ENCODE peak calls at places on chromosomes 13 and 19, in eight cellular contexts. Y is fibroblast of lung, T is astrocyte of the spinal cord, R is AG20443, P is neural progenitor cell, I is fibroblast of villous mesenchyme, M is progenitor cell of endocrine pancreas, V is A172. W is an unnamed sample.
A peak's percentile ranks its signal among the peaks of the same experiment; 100 is the strongest.

GRCh38 chr19:18399008-18399407 is 1.6 kb upstream of the LRRC25 start:
- DNase-seq in Y (peak; percentile 76), T (no peak), R (peak; percentile 65), P (no peak), I (peak; percentile 63), M (no peak), V (peak; percentile 71), W (no peak)

GRCh38 chr13:111556496-111556895 is 236.1 kb downstream of the TEX29 start:
- DNase-seq in Y (no peak), T (no peak), R (no peak), P (no peak), I (no peak), M (no peak), V (no peak), W (no peak)

GRCh38 chr19:49924004-49924880 is 4.8 kb upstream of the ATF5 start:
- DNase-seq in Y (no peak), T (no peak), R (no peak), P (no peak), I (no peak), M (no peak), V (no peak), W (no peak)

GRCh38 chr13:113060557-113061270 is 44.9 kb upstream of the F7 start:
- DNase-seq in Y (no peak), T (no peak), R (no peak), P (no peak), I (no peak), M (no peak), V (no peak), W (no peak)

GRCh38 chr13:41053384-41053826 is 7.9 kb upstream of the WBP4 start:
- DNase-seq in Y (no peak), T (no peak), R (peak; percentile 38), P (no peak), I (peak; percentile 85), M (no peak), V (no peak), W (peak; percentile 27)

GRCh38 chr13:24718192-24718965 is 38.2 kb downstream of the ATP12A start:
- DNase-seq in Y (no peak), T (no peak), R (peak; percentile 30), P (no peak), I (no peak), M (no peak), V (no peak), W (no peak)

GRCh38 chr19:41876847-41877489 is at the start of gene CD79A:
- DNase-seq in Y (no peak), T (no peak), R (no peak), P (no peak), I (no peak), M (no peak), V (no peak), W (peak; percentile 84)

GRCh38 chr13:31199849-31200635 is at the start of gene B3GLCT:
- DNase-seq in Y (peak; percentile 62), T (peak; percentile 63), R (peak; percentile 96), P (peak; percentile 92), I (peak; percentile 78), M (peak; percentile 85), V (peak; percentile 55), W (peak; percentile 89)

GRCh38 chr19:41709951-41710645 is 1.7 kb downstream of the CEACAM5 start:
- DNase-seq in Y (no peak), T (no peak), R (no peak), P (no peak), I (no peak), M (no peak), V (no peak), W (no peak)

GRCh38 chr19:34430738-34431625 is 2.8 kb downstream of the UBA2 start:
- DNase-seq in Y (peak; percentile 41), T (peak; percentile 53), R (peak; percentile 51), P (peak; percentile 66), I (peak; percentile 79), M (no peak), V (peak; percentile 55), W (peak; percentile 22)

GRCh38 chr19:16588089-16588823 is 16.0 kb upstream of the SLC35E1 start:
- DNase-seq in Y (peak; percentile 50), T (peak; percentile 16), R (no peak), P (no peak), I (peak; percentile 80), M (no peak), V (no peak), W (peak; percentile 79)

GRCh38 chr13:110737555-110737954 is 24.1 kb downstream of the ING1 start:
- DNase-seq in Y (no peak), T (no peak), R (no peak), P (no peak), I (no peak), M (no peak), V (no peak), W (no peak)

GRCh38 chr19:18644144-18645034 is 7.6 kb downstream of the KLHL26 start:
- DNase-seq in Y (peak; percentile 49), T (no peak), R (no peak), P (no peak), I (no peak), M (no peak), V (no peak), W (no peak)

GRCh38 chr19:35063940-35064818 is 22.7 kb downstream of the HPN start:
- DNase-seq in Y (peak; percentile 75), T (peak; percentile 69), R (peak; percentile 75), P (no peak), I (peak; percentile 14), M (no peak), V (peak; percentile 78), W (no peak)

GRCh38 chr19:40717325-40717879 is 490 bp downstream of the ITPKC start:
- DNase-seq in Y (peak; percentile 12), T (no peak), R (no peak), P (no peak), I (no peak), M (no peak), V (no peak), W (no peak)

GRCh38 chr19:33677745-33678426 is 56.1 kb downstream of the CHST8 start:
- DNase-seq in Y (no peak), T (no peak), R (no peak), P (peak; percentile 56), I (no peak), M (peak; percentile 41), V (no peak), W (no peak)

GRCh38 chr13:25881946-25882574 is 169.8 kb downstream of the SHISA2 start:
- DNase-seq in Y (peak; percentile 90), T (peak; percentile 82), R (no peak), P (peak; percentile 91), I (peak; percentile 6), M (peak; percentile 17), V (no peak), W (no peak)

GRCh38 chr13:99373436-99373835 is 66.2 kb upstream of the GPR183 start:
- DNase-seq in Y (no peak), T (no peak), R (no peak), P (no peak), I (no peak), M (no peak), V (no peak), W (no peak)

GRCh38 chr19:38617764-38618589 is at the start of gene MAP4K1:
- DNase-seq in Y (no peak), T (no peak), R (no peak), P (peak; percentile 20), I (peak; percentile 3), M (no peak), V (no peak), W (peak; percentile 92)

W was measured in memory B cell.